ENCODE peak calls at places on chromosomes 16 and 17, in four cellular contexts. One of them, this sample, is unnamed.
A peak's percentile ranks its signal among the peaks of the same experiment; 100 is the strongest.

GRCh38 chr16:74724820-74725549 is 24.3 kb upstream of the MLKL start:
- DNase-seq in IMR-90: peak; percentile 82
- DNase-seq in H1: no peak
- DNase-seq in H9: peak; percentile 45
- DNase-seq in this sample: no peak

GRCh38 chr17:33152793-33153192 is 140.3 kb downstream of the ASIC2 start:
- DNase-seq in IMR-90: no peak
- DNase-seq in H1: no peak
- DNase-seq in H9: no peak
- DNase-seq in this sample: no peak

GRCh38 chr16:83932955-83933673 is 19.9 kb upstream of the OSGIN1 start:
- DNase-seq in IMR-90: peak; percentile 66
- DNase-seq in H1: no peak
- DNase-seq in H9: no peak
- DNase-seq in this sample: no peak

GRCh38 chr17:27545562-27546229 is 85.3 kb upstream of the LGALS9 start:
- DNase-seq in IMR-90: peak; percentile 51
- DNase-seq in H1: no peak
- DNase-seq in H9: no peak
- DNase-seq in this sample: no peak

GRCh38 chr17:83083368-83084201 is 4.2 kb downstream of the METRNL start:
- DNase-seq in IMR-90: peak; percentile 99
- DNase-seq in H1: no peak
- DNase-seq in H9: peak; percentile 68
- DNase-seq in this sample: peak; percentile 93

GRCh38 chr17:72988451-72988850 is 104.0 kb downstream of the SLC39A11 start:
- DNase-seq in IMR-90: no peak
- DNase-seq in H1: no peak
- DNase-seq in H9: no peak
- DNase-seq in this sample: no peak

GRCh38 chr17:2222901-2223616 is 80.5 kb downstream of the SMG6 start:
- DNase-seq in IMR-90: peak; percentile 80
- DNase-seq in H1: no peak
- DNase-seq in H9: no peak
- DNase-seq in this sample: no peak

GRCh38 chr16:56848056-56848936 is 16.7 kb upstream of the SLC12A3 start:
- DNase-seq in IMR-90: peak; percentile 79
- DNase-seq in H1: no peak
- DNase-seq in H9: no peak
- DNase-seq in this sample: no peak

GRCh38 chr16:89395150-89396142 is 94.9 kb downstream of the ANKRD11 start:
- DNase-seq in IMR-90: peak; percentile 98
- DNase-seq in H1: no peak
- DNase-seq in H9: no peak
- DNase-seq in this sample: no peak

GRCh38 chr16:86874141-86874540 is 295.8 kb downstream of the FOXL1 start:
- DNase-seq in IMR-90: no peak
- DNase-seq in H1: peak; percentile 90
- DNase-seq in H9: peak; percentile 74
- DNase-seq in this sample: peak; percentile 42

GRCh38 chr17:27157898-27158297 is 136.0 kb upstream of the WSB1 start:
- DNase-seq in IMR-90: no peak
- DNase-seq in H1: no peak
- DNase-seq in H9: no peak
- DNase-seq in this sample: no peak

GRCh38 chr16:73405851-73406250 is 357.9 kb upstream of the ZFHX3 start:
- DNase-seq in IMR-90: no peak
- DNase-seq in H1: no peak
- DNase-seq in H9: no peak
- DNase-seq in this sample: no peak

GRCh38 chr17:50421308-50422031 is 4.5 kb upstream of the ACSF2 start:
- DNase-seq in IMR-90: no peak
- DNase-seq in H1: no peak
- DNase-seq in H9: no peak
- DNase-seq in this sample: no peak

GRCh38 chr16:80803341-80804060 is 897 bp downstream of the CDYL2 start:
- DNase-seq in IMR-90: no peak
- DNase-seq in H1: peak; percentile 81
- DNase-seq in H9: peak; percentile 61
- DNase-seq in this sample: peak; percentile 44

GRCh38 chr16:59330030-59330670 is 596.0 kb upstream of the GOT2 start:
- DNase-seq in IMR-90: peak; percentile 7
- DNase-seq in H1: no peak
- DNase-seq in H9: no peak
- DNase-seq in this sample: peak; percentile 86

DNA sequence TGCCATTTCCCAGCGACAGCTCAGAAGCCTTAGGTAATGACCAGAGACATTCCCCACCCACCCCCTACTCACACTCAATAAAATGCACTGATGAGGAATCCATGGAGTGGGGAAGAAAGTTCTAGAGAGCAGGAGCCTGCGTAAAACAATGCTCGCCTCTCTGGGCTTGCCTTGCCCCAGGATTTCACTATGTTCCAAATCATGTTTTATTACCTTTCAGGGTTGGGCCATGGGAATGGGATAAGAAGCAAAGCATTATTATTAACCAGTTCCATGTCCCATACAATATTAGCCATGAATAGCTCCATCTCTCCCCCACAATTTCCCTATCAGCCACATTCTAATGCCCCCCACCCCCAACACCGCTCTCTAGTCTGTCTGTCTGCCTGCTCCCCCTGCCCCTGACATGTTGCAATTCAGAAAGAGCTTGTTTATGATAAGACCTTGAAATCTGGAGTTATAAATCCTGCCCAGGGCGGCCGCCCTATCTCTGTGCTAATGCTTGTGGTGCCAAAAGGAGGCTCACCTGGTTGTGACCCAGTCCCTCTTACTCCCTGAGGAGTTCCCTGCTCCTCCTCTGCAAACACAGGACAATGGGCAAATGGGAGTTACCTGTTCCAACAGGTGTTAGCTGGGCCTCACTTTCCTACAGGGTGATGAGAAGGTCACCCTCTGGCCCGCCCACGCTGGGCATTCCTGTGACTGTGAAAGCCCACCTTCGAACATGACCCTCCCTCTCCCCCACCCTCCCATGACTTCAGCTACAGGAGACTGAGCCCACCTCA is 28.0 kb upstream of the DDX52 start:
- DNase-seq in IMR-90: no peak
- DNase-seq in H1: no peak
- DNase-seq in H9: no peak
- DNase-seq in this sample: no peak
- H3K56ac ChIP-seq in IMR-90: peak overlapping the region; percentile 25
- H3K56ac ChIP-seq in H1: peak overlapping the region; percentile 19
- H3K56ac ChIP-seq in H9: no peak overlapping the region
- H3K56ac ChIP-seq in this sample: no peak overlapping the region

GRCh38 chr17:6901086-6901485 is 69.6 kb upstream of the TEKT1 start:
- DNase-seq in IMR-90: no peak
- DNase-seq in H1: no peak
- DNase-seq in H9: no peak
- DNase-seq in this sample: no peak

GRCh38 chr17:6908807-6909206 is 77.3 kb upstream of the TEKT1 start:
- DNase-seq in IMR-90: no peak
- DNase-seq in H1: no peak
- DNase-seq in H9: no peak
- DNase-seq in this sample: no peak

GRCh38 chr17:6903516-6903915 is 72.0 kb upstream of the TEKT1 start:
- DNase-seq in IMR-90: no peak
- DNase-seq in H1: no peak
- DNase-seq in H9: no peak
- DNase-seq in this sample: no peak
- H3K9ac ChIP-seq in IMR-90: no peak overlapping the region
- H3K9ac ChIP-seq in H1: no peak overlapping the region
- H3K9ac ChIP-seq in H9: no peak overlapping the region
- H3K9ac ChIP-seq in this sample: no peak overlapping the region

GRCh38 chr17:17557796-17558195 is 33.7 kb downstream of the PEMT start:
- DNase-seq in IMR-90: no peak
- DNase-seq in H1: no peak
- DNase-seq in H9: no peak
- DNase-seq in this sample: no peak

GRCh38 chr17:17560167-17560566 is 31.3 kb downstream of the PEMT start:
- DNase-seq in IMR-90: no peak
- DNase-seq in H1: no peak
- DNase-seq in H9: no peak
- DNase-seq in this sample: no peak

GRCh38 chr17:17555906-17556305 is 35.6 kb downstream of the PEMT start:
- DNase-seq in IMR-90: no peak
- DNase-seq in H1: no peak
- DNase-seq in H9: no peak
- DNase-seq in this sample: no peak

GRCh38 chr17:17559164-17559563 is 32.3 kb downstream of the PEMT start:
- DNase-seq in IMR-90: no peak
- DNase-seq in H1: no peak
- DNase-seq in H9: no peak
- DNase-seq in this sample: no peak

DNA sequence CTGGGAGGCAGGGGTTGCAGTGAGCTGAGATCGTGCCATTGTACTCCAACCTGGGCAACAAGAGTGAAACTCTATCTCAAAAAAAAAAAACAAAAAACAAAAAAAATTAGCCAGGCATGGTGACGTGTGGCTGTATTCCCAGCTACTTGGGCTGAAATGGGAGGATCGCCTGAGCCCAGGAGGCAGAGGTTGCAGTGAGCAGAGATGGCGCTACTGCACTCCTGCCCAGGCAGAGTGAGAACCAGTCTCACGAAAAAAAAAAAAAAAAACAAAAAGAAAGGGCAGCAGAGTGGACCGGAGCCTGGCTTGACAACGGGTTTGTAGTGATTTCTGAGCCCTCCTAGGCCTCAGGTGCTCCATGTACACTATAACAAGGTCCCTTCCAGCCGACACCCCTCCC is 33.1 kb downstream of the PEMT start:
- DNase-seq in IMR-90: no peak
- DNase-seq in H1: no peak
- DNase-seq in H9: no peak
- DNase-seq in this sample: no peak
- H3K27ac ChIP-seq in IMR-90: no peak overlapping the region
- H3K27ac ChIP-seq in H1: no peak overlapping the region
- H3K27ac ChIP-seq in H9: no peak overlapping the region
- H3K27ac ChIP-seq in this sample: no peak overlapping the region

GRCh38 chr16:10065014-10065413 is 117.2 kb downstream of the GRIN2A start:
- DNase-seq in IMR-90: no peak
- DNase-seq in H1: no peak
- DNase-seq in H9: no peak
- DNase-seq in this sample: no peak
- H3K56ac ChIP-seq in IMR-90: no peak overlapping the region
- H3K56ac ChIP-seq in H1: no peak overlapping the region
- H3K56ac ChIP-seq in H9: no peak overlapping the region
- H3K56ac ChIP-seq in this sample: no peak overlapping the region

DNA sequence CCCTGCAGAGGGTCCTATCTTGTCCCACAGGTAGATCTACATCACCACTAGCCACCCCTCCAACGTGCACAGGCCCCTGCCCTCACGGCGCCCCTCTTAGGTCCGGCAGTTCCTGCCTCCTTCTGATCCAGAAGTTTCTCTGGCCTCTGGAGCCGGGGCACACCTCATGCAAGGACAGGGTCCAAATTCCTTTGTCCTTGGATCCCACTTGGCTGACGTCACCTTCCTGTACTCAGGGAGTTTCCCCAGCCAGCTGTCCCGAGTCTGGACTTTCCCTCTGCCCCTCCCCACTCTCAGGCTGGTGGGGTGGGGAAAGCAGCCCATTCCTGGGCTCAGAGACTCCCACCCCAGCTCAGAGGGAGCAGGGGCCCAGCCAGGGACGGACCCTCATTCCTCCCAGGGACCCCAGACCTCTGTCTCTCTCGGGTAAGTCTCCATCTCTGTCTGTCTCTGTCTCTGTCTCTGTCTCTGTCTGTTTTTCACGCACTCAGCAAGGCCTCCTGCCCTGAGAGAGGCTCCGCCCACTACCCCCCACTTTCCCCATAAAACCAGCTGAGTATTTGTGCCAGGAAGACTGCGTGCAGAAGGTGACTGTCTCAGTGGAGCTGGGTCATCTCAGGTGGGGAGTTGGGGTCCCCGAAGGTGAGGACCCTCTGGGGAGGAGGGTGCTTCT is at the start of gene IL32:
- DNase-seq in IMR-90: peak; percentile 94
- DNase-seq in H1: no peak
- DNase-seq in H9: no peak
- DNase-seq in this sample: no peak
- H3K9ac ChIP-seq in IMR-90: peak within 1 kb of the TSS; percentile 55
- H3K9ac ChIP-seq in H1: no peak within 1 kb of the TSS
- H3K9ac ChIP-seq in H9: no peak within 1 kb of the TSS
- H3K9ac ChIP-seq in this sample: no peak within 1 kb of the TSS

GRCh38 chr17:16568541-16569357 is at the start of gene ZNF287:
- DNase-seq in IMR-90: peak; percentile 86
- DNase-seq in H1: peak; percentile 93
- DNase-seq in H9: peak; percentile 96
- DNase-seq in this sample: peak; percentile 92
- H3K27ac ChIP-seq in IMR-90: peak within 1 kb of the TSS; percentile 33
- H3K27ac ChIP-seq in H1: no peak within 1 kb of the TSS
- H3K27ac ChIP-seq in H9: no peak within 1 kb of the TSS
- H3K27ac ChIP-seq in this sample: no peak within 1 kb of the TSS

GRCh38 chr16:28294201-28294600 is 1.9 kb downstream of the SBK1 start:
- DNase-seq in IMR-90: no peak
- DNase-seq in H1: no peak
- DNase-seq in H9: no peak
- DNase-seq in this sample: no peak
- H3K56ac ChIP-seq in IMR-90: no peak overlapping the region
- H3K56ac ChIP-seq in H1: no peak overlapping the region
- H3K56ac ChIP-seq in H9: no peak overlapping the region
- H3K56ac ChIP-seq in this sample: peak overlapping the region; percentile 96

DNA sequence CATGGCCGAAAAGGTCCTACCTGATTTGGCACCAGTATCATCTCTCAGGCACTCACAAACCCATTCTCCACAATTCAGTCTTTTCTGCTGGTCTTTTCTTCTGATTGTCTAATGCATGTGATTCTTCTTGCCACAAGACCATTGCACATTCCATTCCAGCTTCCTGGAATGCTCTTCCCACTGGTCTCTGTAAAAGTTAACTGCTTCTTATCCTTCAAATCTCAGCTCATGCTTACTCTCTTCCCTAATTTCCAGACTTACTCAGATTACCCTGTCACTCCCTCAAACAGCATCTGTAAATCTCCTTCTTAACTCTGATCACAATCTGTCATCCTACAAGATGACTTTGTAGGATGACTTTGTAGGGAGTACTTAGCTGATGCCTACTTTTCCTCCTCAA is 320.2 kb downstream of the MAP2K6 start:
- DNase-seq in IMR-90: no peak
- DNase-seq in H1: no peak
- DNase-seq in H9: no peak
- DNase-seq in this sample: peak; percentile 11
- H3K9ac ChIP-seq in IMR-90: no peak overlapping the region
- H3K9ac ChIP-seq in H1: no peak overlapping the region
- H3K9ac ChIP-seq in H9: no peak overlapping the region
- H3K9ac ChIP-seq in this sample: no peak overlapping the region

DNA sequence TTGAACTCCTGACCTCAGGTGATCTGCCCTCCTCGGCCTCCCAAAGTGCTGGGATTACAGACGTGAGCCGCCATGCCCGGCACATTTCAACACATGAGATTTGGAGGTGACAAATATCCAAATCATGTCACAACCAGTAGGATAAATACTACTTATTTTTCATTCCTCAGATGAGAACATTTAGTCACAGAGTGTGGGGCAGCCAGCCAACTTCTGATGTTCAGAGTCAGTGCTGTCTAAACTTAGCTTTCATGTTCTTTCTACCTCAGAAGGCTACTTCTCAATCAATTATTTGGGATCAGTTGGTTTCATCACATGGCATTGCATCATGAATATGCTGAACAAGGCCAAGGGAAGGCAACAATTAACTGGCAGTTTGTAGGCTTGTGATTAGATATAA is 134.5 kb downstream of the CDH13 start:
- DNase-seq in IMR-90: peak; percentile 74
- DNase-seq in H1: no peak
- DNase-seq in H9: no peak
- DNase-seq in this sample: no peak
- H3K27ac ChIP-seq in IMR-90: no peak overlapping the region
- H3K27ac ChIP-seq in H1: no peak overlapping the region
- H3K27ac ChIP-seq in H9: no peak overlapping the region
- H3K27ac ChIP-seq in this sample: no peak overlapping the region

This sample was measured in mesendoderm.